ENCODE peak calls at places on chromosome 1, in six cellular contexts. Z, R, A, V, L and T are unnamed samples.

GRCh38 chr1:228194436-228194835 is 13.4 kb upstream of the OBSCN start:
- DNase-seq in Z (peak; percentile 19), R (no peak), A (no peak), V (no peak), L (no peak), T (no peak)

GRCh38 chr1:983736-984475 is 2.0 kb upstream of the PERM1 start:
- DNase-seq in Z (peak; percentile 88), R (peak; percentile 51), A (peak; percentile 90), V (no peak), L (no peak), T (peak; percentile 52)

GRCh38 chr1:226889616-226890330 is 19.4 kb downstream of the PSEN2 start:
- DNase-seq in Z (no peak), R (no peak), A (no peak), V (no peak), L (no peak), T (no peak)

GRCh38 chr1:199742547-199742946 is 285.0 kb upstream of the NR5A2 start:
- DNase-seq in Z (no peak), R (no peak), A (no peak), V (no peak), L (no peak), T (no peak)

GRCh38 chr1:54172614-54173312 is 20.0 kb upstream of the CDCP2 start:
- DNase-seq in Z (no peak), R (no peak), A (no peak), V (no peak), L (no peak), T (no peak)

GRCh38 chr1:18725231-18725895 is 94.7 kb downstream of the PAX7 start:
- DNase-seq in Z (no peak), R (no peak), A (no peak), V (no peak), L (no peak), T (no peak)

GRCh38 chr1:65208577-65208976 is 60.6 kb downstream of the AK4 start:
- DNase-seq in Z (no peak), R (no peak), A (no peak), V (no peak), L (no peak), T (no peak)

GRCh38 chr1:101150676-101151075 is 86.1 kb upstream of the S1PR1 start:
- DNase-seq in Z (no peak), R (no peak), A (no peak), V (no peak), L (no peak), T (no peak)

GRCh38 chr1:169318845-169319244 is 48.8 kb downstream of the NME7 start:
- DNase-seq in Z (no peak), R (no peak), A (no peak), V (no peak), L (no peak), T (no peak)

GRCh38 chr1:8540266-8540926 is 222.5 kb downstream of the SLC45A1 start:
- DNase-seq in Z (no peak), R (no peak), A (no peak), V (no peak), L (no peak), T (no peak)

GRCh38 chr1:21607549-21608529 is 61.3 kb downstream of the RAP1GAP start:
- DNase-seq in Z (peak; percentile 71), R (peak; percentile 16), A (peak; percentile 87), V (peak; percentile 95), L (no peak), T (peak; percentile 98)

GRCh38 chr1:151134991-151135390 is 11.4 kb downstream of the SEMA6C start:
- DNase-seq in Z (no peak), R (no peak), A (no peak), V (no peak), L (no peak), T (no peak)

GRCh38 chr1:29478046-29478791 is 241.9 kb downstream of the PTPRU start:
- DNase-seq in Z (peak; percentile 15), R (no peak), A (no peak), V (no peak), L (no peak), T (no peak)

GRCh38 chr1:202516434-202516877 is 168.0 kb downstream of the PPP1R12B start:
- DNase-seq in Z (no peak), R (no peak), A (no peak), V (no peak), L (no peak), T (no peak)

GRCh38 chr1:192201303-192201702 is 43.0 kb downstream of the RGS18 start:
- DNase-seq in Z (no peak), R (no peak), A (no peak), V (no peak), L (no peak), T (no peak)

GRCh38 chr1:238129677-238130076 is 239.0 kb upstream of the ZP4 start:
- DNase-seq in Z (no peak), R (no peak), A (no peak), V (no peak), L (no peak), T (no peak)

GRCh38 chr1:70764747-70765146 is 282.9 kb downstream of the PTGER3 start:
- DNase-seq in Z (no peak), R (no peak), A (no peak), V (no peak), L (no peak), T (no peak)

GRCh38 chr1:177511036-177511435 is 340.3 kb downstream of the BRINP2 start:
- DNase-seq in Z (no peak), R (no peak), A (no peak), V (no peak), L (no peak), T (no peak)

GRCh38 chr1:153612755-153613331 is at the start of gene S100A16:
- DNase-seq in Z (no peak), R (no peak), A (no peak), V (peak; percentile 71), L (no peak), T (peak; percentile 96)

GRCh38 chr1:119914071-119914470 is 17.8 kb upstream of the ADAM30 start:
- DNase-seq in Z (no peak), R (no peak), A (no peak), V (no peak), L (no peak), T (no peak)

GRCh38 chr1:83905315-83905907 is 93.5 kb downstream of the TTLL7 start:
- DNase-seq in Z (no peak), R (peak; percentile 24), A (no peak), V (no peak), L (no peak), T (peak; percentile 18)

GRCh38 chr1:107767156-107767582 is 197.8 kb downstream of the VAV3 start:
- DNase-seq in Z (no peak), R (no peak), A (no peak), V (no peak), L (no peak), T (no peak)

GRCh38 chr1:51313961-51314777 is 16.2 kb downstream of the TTC39A start:
- DNase-seq in Z (no peak), R (no peak), A (no peak), V (peak; percentile 26), L (no peak), T (peak; percentile 57)

GRCh38 chr1:184036517-184036949 is 995 bp downstream of the COLGALT2 start:
- DNase-seq in Z (peak; percentile 72), R (peak; percentile 33), A (peak; percentile 13), V (no peak), L (no peak), T (no peak)

GRCh38 chr1:71667224-71667623 is 586.4 kb upstream of the ZRANB2 start:
- DNase-seq in Z (no peak), R (no peak), A (no peak), V (no peak), L (peak; percentile 2), T (no peak)

GRCh38 chr1:111154021-111154999 is 14.3 kb downstream of the CEPT1 start:
- DNase-seq in Z (no peak), R (no peak), A (no peak), V (no peak), L (peak; percentile 5), T (no peak)

GRCh38 chr1:22966309-22966708 is 6.4 kb downstream of the LACTBL1 start:
- DNase-seq in Z (no peak), R (no peak), A (no peak), V (no peak), L (no peak), T (no peak)

GRCh38 chr1:31593770-31594632 is 17.7 kb downstream of the TINAGL1 start:
- DNase-seq in Z (peak; percentile 87), R (peak; percentile 50), A (peak; percentile 59), V (peak; percentile 82), L (no peak), T (peak; percentile 93)

GRCh38 chr1:236753554-236753953 is 41.5 kb upstream of the MTR start:
- DNase-seq in Z (no peak), R (no peak), A (no peak), V (peak; percentile 16), L (no peak), T (no peak)

GRCh38 chr1:869499-870244 is 54.1 kb upstream of the SAMD11 start:
- DNase-seq in Z (peak; percentile 92), R (peak; percentile 81), A (peak; percentile 73), V (peak; percentile 57), L (peak; percentile 9), T (peak; percentile 54)